ENCODE peak calls at places on chromosomes 4 and X, in four cellular contexts. H is choroid plexus epithelial cell, B is RWPE1, J is psoas muscle. S is an unnamed sample.

GRCh38 chr4:147285751-147286150 is 195.1 kb upstream of the EDNRA start:
- DNase-seq in H (peak), B (no peak), J (no peak), S (peak)

GRCh38 chr4:2831611-2832308 is 11.9 kb upstream of the ADD1 start:
- DNase-seq in H (no peak), B (no peak), J (no peak), S (no peak)

GRCh38 chrX:53678667-53679066 is 7.9 kb downstream of the HUWE1 start:
- DNase-seq in H (peak), B (no peak), J (no peak), S (no peak)

GRCh38 chrX:122270809-122271494 is 913.1 kb upstream of the GRIA3 start:
- DNase-seq in H (no peak), B (no peak), J (no peak), S (no peak)

GRCh38 chrX:11371106-11371505 is 77.9 kb downstream of the AMELX start:
- DNase-seq in H (no peak), B (no peak), J (no peak), S (no peak)

GRCh38 chr4:74793757-74794340 is 474 bp downstream of the BTC start:
- DNase-seq in H (peak), B (peak), J (peak), S (no peak)

GRCh38 chrX:1464282-1465131 is 11.8 kb upstream of the ASMTL start:
- DNase-seq in H (no peak), B (no peak), J (no peak), S (no peak)

GRCh38 chr4:27407616-27408015 is 547.0 kb downstream of the STIM2 start:
- DNase-seq in H (peak), B (no peak), J (no peak), S (no peak)

GRCh38 chr4:148054275-148054674 is 322.4 kb downstream of the ARHGAP10 start:
- DNase-seq in H (peak), B (no peak), J (no peak), S (no peak)

GRCh38 chrX:115393271-115393670 is 103.8 kb downstream of the LUZP4 start:
- DNase-seq in H (peak), B (peak), J (no peak), S (no peak)

GRCh38 chr4:153261431-153261830 is 57.2 kb downstream of the TRIM2 start:
- DNase-seq in H (no peak), B (no peak), J (no peak), S (no peak)

GRCh38 chr4:147955827-147956565 is 224.1 kb downstream of the ARHGAP10 start:
- DNase-seq in H (no peak), B (no peak), J (no peak), S (no peak)

GRCh38 chrX:3501833-3502535 is 155.5 kb upstream of the MXRA5 start:
- DNase-seq in H (no peak), B (no peak), J (no peak), S (no peak)

GRCh38 chr4:179893967-179894590 is 2349.1 kb upstream of the TENM3 start:
- DNase-seq in H (no peak), B (no peak), J (no peak), S (no peak)

GRCh38 chrX:23610491-23610890 is 56.8 kb upstream of the PRDX4 start:
- DNase-seq in H (no peak), B (no peak), J (no peak), S (no peak)

GRCh38 chrX:11481035-11481434 is 184.7 kb downstream of the ARHGAP6 start:
- DNase-seq in H (no peak), B (no peak), J (no peak), S (no peak)

GRCh38 chr4:150501019-150501727 is 80.8 kb upstream of the MAB21L2 start:
- DNase-seq in H (peak), B (peak), J (no peak), S (peak)

GRCh38 chr4:140296871-140297570 is 76.4 kb upstream of the SCOC start:
- DNase-seq in H (no peak), B (peak), J (no peak), S (no peak)

GRCh38 chr4:31045724-31046318 is 325.7 kb downstream of the PCDH7 start:
- DNase-seq in H (peak), B (peak), J (no peak), S (no peak)

GRCh38 chr4:93814722-93815121 is 13.8 kb upstream of the ATOH1 start:
- DNase-seq in H (no peak), B (no peak), J (peak), S (no peak)

GRCh38 chr4:110183643-110184042 is 14.8 kb downstream of the ELOVL6 start:
- DNase-seq in H (peak), B (no peak), J (no peak), S (no peak)

GRCh38 chr4:80113615-80114014 is 40.6 kb upstream of the ANTXR2 start:
- DNase-seq in H (no peak), B (no peak), J (no peak), S (no peak)

GRCh38 chrX:54352677-54353076 is 5.2 kb downstream of the WNK3 start:
- DNase-seq in H (no peak), B (no peak), J (no peak), S (no peak)

GRCh38 chr4:3361896-3362295 is 69.1 kb downstream of the RGS12 start:
- DNase-seq in H (no peak), B (no peak), J (no peak), S (no peak)

GRCh38 chrX:111039606-111040005 is 56.4 kb upstream of the PAK3 start:
- DNase-seq in H (no peak), B (no peak), J (no peak), S (no peak)

GRCh38 chr4:107270614-107271013 is 234.5 kb upstream of the DKK2 start:
- DNase-seq in H (no peak), B (no peak), J (peak), S (no peak)

GRCh38 chrX:45435481-45435880 is 234.8 kb upstream of the DIPK2B start:
- DNase-seq in H (no peak), B (no peak), J (no peak), S (no peak)

GRCh38 chr4:92232566-92232965 is 71.2 kb upstream of the GRID2 start:
- DNase-seq in H (peak), B (no peak), J (no peak), S (no peak)

GRCh38 chr4:94410678-94411206 is 41.0 kb upstream of the PDLIM5 start:
- DNase-seq in H (peak), B (peak), J (peak), S (no peak)

GRCh38 chr4:185276036-185276435 is 66.6 kb downstream of the SNX25 start:
- DNase-seq in H (peak), B (peak), J (no peak), S (no peak)

GRCh38 chr4:78414116-78414515 is 137.5 kb upstream of the ANXA3 start:
- DNase-seq in H (peak), B (no peak), J (no peak), S (no peak)

GRCh38 chr4:188107931-188108843 is 1.2 kb downstream of the TRIML2 start:
- DNase-seq in H (peak), B (peak), J (no peak), S (no peak)

GRCh38 chr4:48375651-48376291 is 34.4 kb downstream of the SLAIN2 start:
- DNase-seq in H (peak), B (peak), J (no peak), S (peak)

GRCh38 chr4:52568351-52568750 is 90.8 kb downstream of the USP46 start:
- DNase-seq in H (no peak), B (no peak), J (no peak), S (no peak)

GRCh38 chr4:3793545-3793944 is 27.4 kb downstream of the ADRA2C start:
- DNase-seq in H (no peak), B (no peak), J (no peak), S (no peak)

GRCh38 chr4:54230479-54231418 is 1.7 kb downstream of the PDGFRA start:
- DNase-seq in H (peak), B (no peak), J (peak), S (no peak)

GRCh38 chrX:106702636-106703035 is 23.9 kb upstream of the RNF128 start:
- DNase-seq in H (no peak), B (no peak), J (no peak), S (no peak)

DNA sequence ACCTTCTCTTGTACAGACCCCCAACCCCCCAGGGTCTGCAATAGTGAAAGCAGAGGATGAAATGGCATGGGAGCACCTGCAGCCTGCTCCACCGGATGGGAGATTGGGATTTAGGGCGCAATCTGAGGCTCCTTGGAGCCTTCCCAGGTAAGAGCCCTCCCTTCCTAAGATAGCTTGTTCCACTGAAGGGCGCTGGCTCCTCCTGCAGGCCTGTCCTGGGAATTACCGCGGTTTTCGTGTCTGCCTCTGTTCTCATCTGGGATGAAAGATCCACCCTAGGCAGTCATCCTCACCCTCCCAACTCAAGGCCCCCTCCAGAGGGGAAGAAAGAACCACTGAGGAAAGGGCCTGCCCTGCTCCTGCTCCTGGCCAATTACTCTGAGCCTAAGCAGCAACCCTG is 547.6 kb downstream of the SMARCA1 start:
- DNase-seq in H (peak), B (peak), J (no peak), S (no peak)
- TF ChIP-seq CTCF in H (peak), B (peak), J (peak), S (peak)

GRCh38 chr4:72136429-72136828 is 104.6 kb downstream of the NPFFR2 start:
- DNase-seq in H (no peak), B (no peak), J (no peak), S (no peak)
- TF ChIP-seq CTCF in H (no peak), B (no peak), J (no peak), S (no peak)

DNA sequence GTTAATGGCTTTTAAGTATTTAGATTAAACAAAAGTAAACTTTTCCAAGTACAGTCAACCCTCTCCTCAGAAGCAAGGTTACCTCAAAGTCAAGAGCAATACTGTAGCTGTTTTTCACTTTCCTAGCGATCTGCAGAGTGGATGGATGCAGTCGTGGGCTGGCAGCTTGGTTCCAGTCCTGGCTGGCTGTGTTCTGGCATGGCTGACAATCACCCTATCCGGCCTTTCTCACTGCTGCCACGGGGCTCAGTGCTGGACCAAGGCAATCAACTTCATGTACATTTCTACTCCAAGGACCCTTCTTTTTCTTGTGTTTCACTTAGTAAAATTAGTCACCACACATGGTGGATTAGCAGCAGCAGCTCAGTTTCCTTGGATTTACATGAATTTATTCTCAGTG is 208.3 kb downstream of the GABRB1 start:
- DNase-seq in H (no peak), B (no peak), J (no peak), S (no peak)
- TF ChIP-seq CTCF in H (no peak), B (no peak), J (no peak), S (no peak)

GRCh38 chr4:142846105-142846728 is at the start of gene INPP4B:
- DNase-seq in H (peak), B (peak), J (peak), S (peak)

GRCh38 chr4:142844782-142845181 is 1.3 kb downstream of the INPP4B start:
- DNase-seq in H (no peak), B (no peak), J (no peak), S (no peak)

GRCh38 chr4:142845293-142846070 is 619 bp downstream of the INPP4B start:
- DNase-seq in H (no peak), B (no peak), J (peak), S (no peak)

GRCh38 chr4:142846729-142847606 is 867 bp upstream of the INPP4B start:
- DNase-seq in H (peak), B (peak), J (no peak), S (no peak)

GRCh38 chr4:142850478-142850877 is 4.4 kb upstream of the INPP4B start:
- DNase-seq in H (no peak), B (no peak), J (no peak), S (no peak)
- TF ChIP-seq CTCF in H (peak), B (peak), J (no peak), S (no peak)

GRCh38 chr4:128381748-128382559 is 94.3 kb upstream of the PGRMC2 start:
- DNase-seq in H (no peak), B (no peak), J (no peak), S (no peak)

GRCh38 chr4:128378668-128379067 is 91.1 kb upstream of the PGRMC2 start:
- DNase-seq in H (no peak), B (no peak), J (no peak), S (no peak)

GRCh38 chr4:128376958-128377357 is 89.3 kb upstream of the PGRMC2 start:
- DNase-seq in H (no peak), B (no peak), J (no peak), S (no peak)

GRCh38 chr4:128380306-128380705 is 92.7 kb upstream of the PGRMC2 start:
- DNase-seq in H (no peak), B (no peak), J (no peak), S (no peak)

GRCh38 chr4:128379860-128380259 is 92.2 kb upstream of the PGRMC2 start:
- DNase-seq in H (peak), B (no peak), J (peak), S (no peak)
- TF ChIP-seq CTCF in H (peak), B (peak), J (peak), S (peak)